ENCODE peak calls at places on chromosomes 11 and 22, in four cellular contexts. A is heart left ventricle, P is H9, Q is mesendoderm. Y is an unnamed sample.
A peak's percentile ranks its signal among the peaks of the same experiment; 100 is the strongest.

GRCh38 chr22:24727218-24727851 is 47.2 kb downstream of the PIWIL3 start:
- DNase-seq in A (peak; percentile 66), P (no peak), Q (no peak), Y (no peak)

GRCh38 chr22:21642584-21643448 is 714 bp downstream of the SDF2L1 start:
- DNase-seq in A (no peak), P (peak; percentile 80), Q (peak; percentile 87), Y (peak; percentile 94)

GRCh38 chr22:49330421-49331222 is 497.1 kb downstream of the BRD1 start:
- DNase-seq in Q (no peak), P (no peak), A (no peak), Y (no peak)

GRCh38 chr22:39715778-39716495 is 145.4 kb downstream of the CACNA1I start:
- DNase-seq in P (no peak), A (no peak), Q (no peak), Y (no peak)

GRCh38 chr22:22235564-22235963 is 9.0 kb upstream of the VPREB1 start:
- DNase-seq in A (no peak), P (peak; percentile 39), Q (peak; percentile 61), Y (peak; percentile 71)

GRCh38 chr11:3655548-3655947 is 10.6 kb downstream of the ART1 start:
- DNase-seq in P (no peak), Q (peak; percentile 16), A (no peak), Y (no peak)

GRCh38 chr11:76436020-76436419 is 8.8 kb upstream of the EMSY start:
- DNase-seq in Q (no peak), P (no peak), A (no peak), Y (no peak)

GRCh38 chr11:117827521-117828511 is 3.3 kb upstream of the FXYD2 start:
- DNase-seq in P (peak; percentile 25), A (peak; percentile 7), Q (no peak), Y (no peak)

GRCh38 chr22:37330200-37331033 is 48.1 kb downstream of the CYTH4 start:
- DNase-seq in Q (peak; percentile 97), P (peak; percentile 95), A (no peak), Y (peak; percentile 97)

GRCh38 chr22:31646186-31647019 is 15.6 kb downstream of the PISD start:
- DNase-seq in P (no peak), A (no peak), Q (peak; percentile 86), Y (no peak)

GRCh38 chr11:29321293-29322132 is 695.3 kb downstream of the KCNA4 start:
- DNase-seq in Q (no peak), P (no peak), A (no peak), Y (no peak)

GRCh38 chr11:63023851-63024648 is 8.4 kb upstream of the SLC22A8 start:
- DNase-seq in P (peak; percentile 77), A (peak; percentile 84), Q (peak; percentile 73), Y (peak; percentile 91)

DNA sequence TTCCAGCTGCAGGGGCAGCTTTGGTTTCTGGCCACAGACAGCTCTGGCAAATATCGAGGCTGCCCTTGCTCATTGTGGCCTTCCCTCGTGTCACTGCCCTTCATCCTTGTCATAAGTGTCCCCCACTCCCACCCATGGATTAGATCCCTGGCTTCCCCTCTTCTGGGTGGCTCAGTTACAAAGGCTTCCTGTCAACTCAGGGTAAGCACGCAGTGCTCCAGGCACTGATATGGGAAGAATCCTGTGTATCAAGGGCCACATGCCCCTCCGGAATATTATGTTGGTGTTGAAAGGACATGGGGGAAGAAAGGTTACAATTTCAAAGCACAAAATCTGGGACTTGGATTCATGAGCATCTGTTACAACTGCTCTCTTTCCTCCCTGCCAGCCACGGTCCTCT is 128.1 kb downstream of the DBX1 start:
- DNase-seq in P (no peak), Q (no peak), A (no peak), Y (no peak)
- H3K4me1 ChIP-seq in P (peaks cover 41% of the 10 kb centered on the region), Q (peaks cover 33% of the 10 kb centered on the region), A (peaks cover 39% of the 10 kb centered on the region), Y (peaks cover 71% of the 10 kb centered on the region)

GRCh38 chr11:129236850-129237249 is 44.7 kb upstream of the ARHGAP32 start:
- DNase-seq in Q (no peak), P (no peak), A (no peak), Y (no peak)
- H3K4me1 ChIP-seq in Q (no peaks in the 10 kb centered on the region), P (no peaks in the 10 kb centered on the region), A (no peaks in the 10 kb centered on the region), Y (peaks cover 6% of the 10 kb centered on the region)

DNA sequence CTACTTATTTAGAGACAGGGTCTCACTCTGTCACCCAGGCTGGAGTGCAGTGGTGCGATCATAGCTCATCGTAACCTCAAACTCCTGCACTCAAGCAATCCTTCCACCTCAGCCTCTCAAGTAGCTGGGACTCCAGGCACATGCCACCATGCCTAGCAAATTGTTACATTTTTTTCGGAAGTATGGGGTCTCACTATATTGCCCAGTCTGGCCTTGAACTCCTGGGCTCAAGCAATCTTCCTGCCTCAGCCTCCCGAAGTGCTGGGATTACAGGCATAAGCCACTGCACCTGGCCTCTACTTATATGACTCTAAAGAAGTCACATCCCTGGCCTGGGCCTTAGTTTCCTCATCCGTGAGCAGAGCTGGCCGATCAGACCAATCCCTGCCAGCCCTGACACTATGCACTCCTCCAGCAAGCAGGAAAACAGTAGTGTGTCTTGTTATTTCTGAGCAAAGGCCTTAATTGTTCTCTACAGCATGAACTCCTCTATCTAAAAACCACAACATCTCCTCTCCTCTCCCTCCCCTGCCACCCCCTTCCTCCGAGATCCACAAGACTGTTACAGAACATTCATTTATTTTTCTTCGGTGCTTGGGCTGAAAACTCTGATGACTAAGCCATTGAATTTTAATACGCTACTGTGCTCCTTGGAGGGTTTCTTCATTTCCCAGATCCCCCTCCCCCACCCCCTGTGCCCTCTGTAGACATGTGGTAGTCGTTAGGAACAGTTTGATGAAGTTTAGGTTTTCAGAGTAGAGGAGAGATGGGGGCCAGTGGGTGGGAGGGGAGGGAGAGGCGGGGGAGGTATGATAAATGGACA is 91.5 kb downstream of the ABTB2 start:
- DNase-seq in Q (no peak), P (no peak), A (peak; percentile 52), Y (no peak)
- H3K4me1 ChIP-seq in Q (no peaks in the 10 kb centered on the region), P (peaks cover 4% of the 10 kb centered on the region), A (peaks cover 59% of the 10 kb centered on the region), Y (peaks cover 8% of the 10 kb centered on the region)

GRCh38 chr11:96254854-96255253 is 88.1 kb downstream of the MAML2 start:
- DNase-seq in Q (no peak), P (no peak), A (no peak), Y (no peak)
- H3K4me1 ChIP-seq in Q (no peaks in the 10 kb centered on the region), P (peaks cover 2% of the 10 kb centered on the region), A (peaks cover 67% of the 10 kb centered on the region), Y (peaks cover 27% of the 10 kb centered on the region)

GRCh38 chr11:102436546-102436945 is 16.0 kb downstream of the TMEM123 start:
- DNase-seq in Q (no peak), A (no peak), P (no peak), Y (no peak)
- H3K4me1 ChIP-seq in Q (no peaks in the 10 kb centered on the region), A (peaks cover 4% of the 10 kb centered on the region), P (no peaks in the 10 kb centered on the region), Y (peaks cover 22% of the 10 kb centered on the region)

GRCh38 chr11:44573333-44573732 is 7.9 kb downstream of the CD82 start:
- DNase-seq in A (no peak), Q (no peak), P (no peak), Y (no peak)
- H3K4me1 ChIP-seq in A (peaks cover 28% of the 10 kb centered on the region), Q (no peaks in the 10 kb centered on the region), P (no peaks in the 10 kb centered on the region), Y (no peaks in the 10 kb centered on the region)

GRCh38 chr11:120706257-120706656 is 194.7 kb downstream of the GRIK4 start:
- DNase-seq in A (no peak), P (no peak), Q (no peak), Y (no peak)

GRCh38 chr11:120707098-120707497 is 195.6 kb downstream of the GRIK4 start:
- DNase-seq in Q (no peak), P (no peak), A (no peak), Y (no peak)

GRCh38 chr11:120702656-120703055 is 191.1 kb downstream of the GRIK4 start:
- DNase-seq in P (no peak), Q (no peak), A (no peak), Y (no peak)

GRCh38 chr11:120704256-120704750 is 192.8 kb downstream of the GRIK4 start:
- DNase-seq in P (no peak), A (no peak), Q (no peak), Y (no peak)

GRCh38 chr11:120703358-120704152 is 192.0 kb downstream of the GRIK4 start:
- DNase-seq in A (no peak), Q (no peak), P (no peak), Y (no peak)
- H3K4me1 ChIP-seq in A (no peaks in the 10 kb centered on the region), Q (no peaks in the 10 kb centered on the region), P (no peaks in the 10 kb centered on the region), Y (no peaks in the 10 kb centered on the region)

GRCh38 chr11:12765428-12765827 is 91.2 kb downstream of the TEAD1 start:
- DNase-seq in P (no peak), Q (no peak), A (peak; percentile 57), Y (no peak)

GRCh38 chr11:12762696-12763324 is 88.6 kb downstream of the TEAD1 start:
- DNase-seq in A (no peak), Q (no peak), P (no peak), Y (no peak)

GRCh38 chr11:12764187-12764914 is 90.1 kb downstream of the TEAD1 start:
- DNase-seq in A (no peak), P (no peak), Q (no peak), Y (no peak)

GRCh38 chr11:12761029-12761428 is 86.8 kb downstream of the TEAD1 start:
- DNase-seq in Q (no peak), A (no peak), P (no peak), Y (no peak)

GRCh38 chr11:12762283-12762682 is 88.1 kb downstream of the TEAD1 start:
- DNase-seq in P (no peak), A (no peak), Q (no peak), Y (no peak)
- H3K4me1 ChIP-seq in P (no peaks in the 10 kb centered on the region), A (peaks cover 36% of the 10 kb centered on the region), Q (peaks cover 3% of the 10 kb centered on the region), Y (peaks cover 26% of the 10 kb centered on the region)

GRCh38 chr22:50342651-50343540 is at the start of gene PPP6R2:
- DNase-seq in Q (peak; percentile 79), P (peak; percentile 78), A (peak; percentile 86), Y (peak; percentile 83)
- H3K4me1 ChIP-seq in Q (no peaks in the 10 kb centered on the region), P (no peaks in the 10 kb centered on the region), A (peaks cover 9% of the 10 kb centered on the region), Y (no peaks in the 10 kb centered on the region)

Y was measured in GM23338.